ENCODE peak calls at places on chromosome 19, in ten cellular contexts. One of them, this sample, is unnamed.
A peak's percentile ranks its signal among the peaks of the same experiment; 100 is the strongest.

GRCh38 chr19:5545051-5545450 is 22.7 kb downstream of the TINCR start:
- DNase-seq in mucosa of gallbladder: no peak
- DNase-seq in neural progenitor cell: no peak
- DNase-seq in stimulated activated CD8-positive, alpha-beta memory T cell treated with anti-CD3 and anti-CD28 coated beads, Interleukin-7, amount 100 ng/mL, for 1 hour: no peak
- DNase-seq in anterior cingulate cortex: no peak
- DNase-seq in progenitor cell of endocrine pancreas: no peak
- DNase-seq in stromal cell of bone marrow: no peak
- DNase-seq in WTC11: no peak
- DNase-seq in NCI-H1694 treated with DMSO at 0.1 percent for 48 hours: no peak
- DNase-seq in NCI-H460: no peak
- DNase-seq in this sample: no peak

GRCh38 chr19:54335164-54335563 is 3.8 kb downstream of the LILRA4 start:
- DNase-seq in mucosa of gallbladder: no peak
- DNase-seq in stimulated activated CD8-positive, alpha-beta memory T cell treated with anti-CD3 and anti-CD28 coated beads, Interleukin-7, amount 100 ng/mL, for 1 hour: no peak
- DNase-seq in WTC11: no peak
- DNase-seq in anterior cingulate cortex: no peak
- DNase-seq in NCI-H460: no peak
- DNase-seq in NCI-H1694 treated with DMSO at 0.1 percent for 48 hours: no peak
- DNase-seq in progenitor cell of endocrine pancreas: no peak
- DNase-seq in neural progenitor cell: no peak
- DNase-seq in stromal cell of bone marrow: no peak
- DNase-seq in this sample: no peak

GRCh38 chr19:1168877-1169791 is 4.9 kb downstream of the SBNO2 start:
- DNase-seq in stromal cell of bone marrow: peak; percentile 47
- DNase-seq in stimulated activated CD8-positive, alpha-beta memory T cell treated with anti-CD3 and anti-CD28 coated beads, Interleukin-7, amount 100 ng/mL, for 1 hour: no peak
- DNase-seq in anterior cingulate cortex: peak; percentile 22
- DNase-seq in NCI-H1694 treated with DMSO at 0.1 percent for 48 hours: no peak
- DNase-seq in neural progenitor cell: no peak
- DNase-seq in mucosa of gallbladder: peak; percentile 65
- DNase-seq in progenitor cell of endocrine pancreas: no peak
- DNase-seq in NCI-H460: peak; percentile 79
- DNase-seq in WTC11: peak; percentile 25
- DNase-seq in this sample: no peak

GRCh38 chr19:47660435-47660832 is 51.5 kb downstream of the BICRA start:
- DNase-seq in mucosa of gallbladder: peak; percentile 61
- DNase-seq in stimulated activated CD8-positive, alpha-beta memory T cell treated with anti-CD3 and anti-CD28 coated beads, Interleukin-7, amount 100 ng/mL, for 1 hour: no peak
- DNase-seq in progenitor cell of endocrine pancreas: no peak
- DNase-seq in NCI-H1694 treated with DMSO at 0.1 percent for 48 hours: no peak
- DNase-seq in WTC11: no peak
- DNase-seq in neural progenitor cell: no peak
- DNase-seq in anterior cingulate cortex: no peak
- DNase-seq in stromal cell of bone marrow: no peak
- DNase-seq in NCI-H460: no peak
- DNase-seq in this sample: no peak

GRCh38 chr19:752652-753517 is 2.0 kb downstream of the MISP start:
- DNase-seq in stromal cell of bone marrow: peak; percentile 96
- DNase-seq in stimulated activated CD8-positive, alpha-beta memory T cell treated with anti-CD3 and anti-CD28 coated beads, Interleukin-7, amount 100 ng/mL, for 1 hour: no peak
- DNase-seq in neural progenitor cell: no peak
- DNase-seq in progenitor cell of endocrine pancreas: peak; percentile 43
- DNase-seq in WTC11: no peak
- DNase-seq in NCI-H1694 treated with DMSO at 0.1 percent for 48 hours: no peak
- DNase-seq in NCI-H460: peak; percentile 96
- DNase-seq in anterior cingulate cortex: no peak
- DNase-seq in mucosa of gallbladder: peak; percentile 77
- DNase-seq in this sample: no peak

GRCh38 chr19:848457-848921 is 3.6 kb upstream of the ELANE start:
- DNase-seq in neural progenitor cell: no peak
- DNase-seq in NCI-H460: no peak
- DNase-seq in stromal cell of bone marrow: no peak
- DNase-seq in WTC11: no peak
- DNase-seq in anterior cingulate cortex: no peak
- DNase-seq in stimulated activated CD8-positive, alpha-beta memory T cell treated with anti-CD3 and anti-CD28 coated beads, Interleukin-7, amount 100 ng/mL, for 1 hour: no peak
- DNase-seq in mucosa of gallbladder: no peak
- DNase-seq in progenitor cell of endocrine pancreas: no peak
- DNase-seq in NCI-H1694 treated with DMSO at 0.1 percent for 48 hours: no peak
- DNase-seq in this sample: peak; percentile 72

GRCh38 chr19:16327911-16328823 is 3.5 kb downstream of the KLF2 start:
- DNase-seq in stimulated activated CD8-positive, alpha-beta memory T cell treated with anti-CD3 and anti-CD28 coated beads, Interleukin-7, amount 100 ng/mL, for 1 hour: no peak
- DNase-seq in NCI-H1694 treated with DMSO at 0.1 percent for 48 hours: no peak
- DNase-seq in neural progenitor cell: no peak
- DNase-seq in progenitor cell of endocrine pancreas: no peak
- DNase-seq in stromal cell of bone marrow: peak; percentile 71
- DNase-seq in mucosa of gallbladder: peak; percentile 81
- DNase-seq in WTC11: no peak
- DNase-seq in anterior cingulate cortex: peak; percentile 49
- DNase-seq in NCI-H460: no peak
- DNase-seq in this sample: peak; percentile 87

GRCh38 chr19:14507704-14508246 is 10.4 kb downstream of the DNAJB1 start:
- DNase-seq in NCI-H460: peak; percentile 86
- DNase-seq in stimulated activated CD8-positive, alpha-beta memory T cell treated with anti-CD3 and anti-CD28 coated beads, Interleukin-7, amount 100 ng/mL, for 1 hour: no peak
- DNase-seq in NCI-H1694 treated with DMSO at 0.1 percent for 48 hours: no peak
- DNase-seq in WTC11: no peak
- DNase-seq in neural progenitor cell: no peak
- DNase-seq in progenitor cell of endocrine pancreas: no peak
- DNase-seq in stromal cell of bone marrow: no peak
- DNase-seq in anterior cingulate cortex: no peak
- DNase-seq in mucosa of gallbladder: no peak
- DNase-seq in this sample: no peak

GRCh38 chr19:45863335-45863839 is 440 bp upstream of the SYMPK start:
- DNase-seq in WTC11: no peak
- DNase-seq in stromal cell of bone marrow: no peak
- DNase-seq in stimulated activated CD8-positive, alpha-beta memory T cell treated with anti-CD3 and anti-CD28 coated beads, Interleukin-7, amount 100 ng/mL, for 1 hour: no peak
- DNase-seq in progenitor cell of endocrine pancreas: no peak
- DNase-seq in mucosa of gallbladder: no peak
- DNase-seq in neural progenitor cell: no peak
- DNase-seq in NCI-H1694 treated with DMSO at 0.1 percent for 48 hours: no peak
- DNase-seq in NCI-H460: no peak
- DNase-seq in anterior cingulate cortex: no peak
- DNase-seq in this sample: no peak

GRCh38 chr19:41427647-41428480 is 690 bp upstream of the B3GNT8 start:
- DNase-seq in stromal cell of bone marrow: no peak
- DNase-seq in mucosa of gallbladder: no peak
- DNase-seq in neural progenitor cell: peak; percentile 21
- DNase-seq in stimulated activated CD8-positive, alpha-beta memory T cell treated with anti-CD3 and anti-CD28 coated beads, Interleukin-7, amount 100 ng/mL, for 1 hour: no peak
- DNase-seq in NCI-H460: no peak
- DNase-seq in progenitor cell of endocrine pancreas: no peak
- DNase-seq in WTC11: peak; percentile 39
- DNase-seq in NCI-H1694 treated with DMSO at 0.1 percent for 48 hours: no peak
- DNase-seq in anterior cingulate cortex: peak; percentile 15
- DNase-seq in this sample: peak; percentile 58

GRCh38 chr19:43731854-43732253 is 16.0 kb downstream of the IRGC start:
- DNase-seq in WTC11: no peak
- DNase-seq in stimulated activated CD8-positive, alpha-beta memory T cell treated with anti-CD3 and anti-CD28 coated beads, Interleukin-7, amount 100 ng/mL, for 1 hour: no peak
- DNase-seq in progenitor cell of endocrine pancreas: no peak
- DNase-seq in stromal cell of bone marrow: no peak
- DNase-seq in anterior cingulate cortex: no peak
- DNase-seq in NCI-H460: no peak
- DNase-seq in neural progenitor cell: no peak
- DNase-seq in mucosa of gallbladder: no peak
- DNase-seq in NCI-H1694 treated with DMSO at 0.1 percent for 48 hours: no peak
- DNase-seq in this sample: no peak

GRCh38 chr19:30162718-30163117 is 209.5 kb upstream of the ZNF536 start:
- DNase-seq in progenitor cell of endocrine pancreas: no peak
- DNase-seq in anterior cingulate cortex: no peak
- DNase-seq in stromal cell of bone marrow: no peak
- DNase-seq in mucosa of gallbladder: no peak
- DNase-seq in neural progenitor cell: no peak
- DNase-seq in WTC11: no peak
- DNase-seq in NCI-H1694 treated with DMSO at 0.1 percent for 48 hours: no peak
- DNase-seq in stimulated activated CD8-positive, alpha-beta memory T cell treated with anti-CD3 and anti-CD28 coated beads, Interleukin-7, amount 100 ng/mL, for 1 hour: no peak
- DNase-seq in NCI-H460: no peak
- DNase-seq in this sample: no peak

GRCh38 chr19:15466851-15467733 is 2.7 kb upstream of the RASAL3 start:
- DNase-seq in NCI-H460: no peak
- DNase-seq in anterior cingulate cortex: no peak
- DNase-seq in neural progenitor cell: no peak
- DNase-seq in WTC11: no peak
- DNase-seq in mucosa of gallbladder: no peak
- DNase-seq in stromal cell of bone marrow: no peak
- DNase-seq in stimulated activated CD8-positive, alpha-beta memory T cell treated with anti-CD3 and anti-CD28 coated beads, Interleukin-7, amount 100 ng/mL, for 1 hour: peak; percentile 26
- DNase-seq in NCI-H1694 treated with DMSO at 0.1 percent for 48 hours: no peak
- DNase-seq in progenitor cell of endocrine pancreas: no peak
- DNase-seq in this sample: no peak

GRCh38 chr19:19480688-19481087 is 34.7 kb downstream of the TSSK6 start:
- DNase-seq in stromal cell of bone marrow: no peak
- DNase-seq in neural progenitor cell: no peak
- DNase-seq in mucosa of gallbladder: no peak
- DNase-seq in progenitor cell of endocrine pancreas: no peak
- DNase-seq in NCI-H1694 treated with DMSO at 0.1 percent for 48 hours: no peak
- DNase-seq in WTC11: no peak
- DNase-seq in stimulated activated CD8-positive, alpha-beta memory T cell treated with anti-CD3 and anti-CD28 coated beads, Interleukin-7, amount 100 ng/mL, for 1 hour: no peak
- DNase-seq in anterior cingulate cortex: no peak
- DNase-seq in NCI-H460: no peak
- DNase-seq in this sample: no peak

GRCh38 chr19:19119325-19120237 is 18.7 kb downstream of the TMEM161A start:
- DNase-seq in stromal cell of bone marrow: no peak
- DNase-seq in neural progenitor cell: no peak
- DNase-seq in stimulated activated CD8-positive, alpha-beta memory T cell treated with anti-CD3 and anti-CD28 coated beads, Interleukin-7, amount 100 ng/mL, for 1 hour: no peak
- DNase-seq in mucosa of gallbladder: no peak
- DNase-seq in anterior cingulate cortex: no peak
- DNase-seq in NCI-H460: no peak
- DNase-seq in NCI-H1694 treated with DMSO at 0.1 percent for 48 hours: no peak
- DNase-seq in progenitor cell of endocrine pancreas: no peak
- DNase-seq in WTC11: no peak
- DNase-seq in this sample: no peak

GRCh38 chr19:789473-790052 is 7.7 kb upstream of the PTBP1 start:
- DNase-seq in mucosa of gallbladder: no peak
- DNase-seq in stromal cell of bone marrow: no peak
- DNase-seq in neural progenitor cell: peak; percentile 55
- DNase-seq in WTC11: peak; percentile 66
- DNase-seq in NCI-H1694 treated with DMSO at 0.1 percent for 48 hours: no peak
- DNase-seq in progenitor cell of endocrine pancreas: no peak
- DNase-seq in anterior cingulate cortex: no peak
- DNase-seq in stimulated activated CD8-positive, alpha-beta memory T cell treated with anti-CD3 and anti-CD28 coated beads, Interleukin-7, amount 100 ng/mL, for 1 hour: no peak
- DNase-seq in NCI-H460: no peak
- DNase-seq in this sample: no peak

GRCh38 chr19:34124828-34125227 is 47.5 kb upstream of the LSM14A start:
- DNase-seq in neural progenitor cell: peak; percentile 46
- DNase-seq in progenitor cell of endocrine pancreas: no peak
- DNase-seq in stimulated activated CD8-positive, alpha-beta memory T cell treated with anti-CD3 and anti-CD28 coated beads, Interleukin-7, amount 100 ng/mL, for 1 hour: no peak
- DNase-seq in mucosa of gallbladder: no peak
- DNase-seq in anterior cingulate cortex: no peak
- DNase-seq in WTC11: no peak
- DNase-seq in stromal cell of bone marrow: no peak
- DNase-seq in NCI-H1694 treated with DMSO at 0.1 percent for 48 hours: no peak
- DNase-seq in NCI-H460: no peak
- DNase-seq in this sample: no peak

GRCh38 chr19:7342143-7342542 is 6.6 kb upstream of the ARHGEF18 start:
- DNase-seq in NCI-H1694 treated with DMSO at 0.1 percent for 48 hours: no peak
- DNase-seq in stromal cell of bone marrow: no peak
- DNase-seq in NCI-H460: no peak
- DNase-seq in WTC11: no peak
- DNase-seq in progenitor cell of endocrine pancreas: no peak
- DNase-seq in stimulated activated CD8-positive, alpha-beta memory T cell treated with anti-CD3 and anti-CD28 coated beads, Interleukin-7, amount 100 ng/mL, for 1 hour: no peak
- DNase-seq in neural progenitor cell: no peak
- DNase-seq in mucosa of gallbladder: no peak
- DNase-seq in anterior cingulate cortex: no peak
- DNase-seq in this sample: no peak

GRCh38 chr19:9353011-9353410 is 9.8 kb upstream of the ZNF177 start:
- DNase-seq in anterior cingulate cortex: no peak
- DNase-seq in NCI-H460: no peak
- DNase-seq in NCI-H1694 treated with DMSO at 0.1 percent for 48 hours: no peak
- DNase-seq in stimulated activated CD8-positive, alpha-beta memory T cell treated with anti-CD3 and anti-CD28 coated beads, Interleukin-7, amount 100 ng/mL, for 1 hour: no peak
- DNase-seq in mucosa of gallbladder: no peak
- DNase-seq in stromal cell of bone marrow: no peak
- DNase-seq in neural progenitor cell: no peak
- DNase-seq in WTC11: no peak
- DNase-seq in progenitor cell of endocrine pancreas: no peak
- DNase-seq in this sample: no peak

GRCh38 chr19:23823952-23824389 is 65.3 kb upstream of the ZNF681 start:
- DNase-seq in NCI-H460: no peak
- DNase-seq in NCI-H1694 treated with DMSO at 0.1 percent for 48 hours: peak; percentile 2
- DNase-seq in mucosa of gallbladder: no peak
- DNase-seq in progenitor cell of endocrine pancreas: no peak
- DNase-seq in neural progenitor cell: peak; percentile 9
- DNase-seq in stromal cell of bone marrow: no peak
- DNase-seq in stimulated activated CD8-positive, alpha-beta memory T cell treated with anti-CD3 and anti-CD28 coated beads, Interleukin-7, amount 100 ng/mL, for 1 hour: no peak
- DNase-seq in WTC11: peak; percentile 50
- DNase-seq in anterior cingulate cortex: no peak
- DNase-seq in this sample: no peak

GRCh38 chr19:30604657-30605056 is 232.5 kb downstream of the ZNF536 start:
- DNase-seq in NCI-H460: no peak
- DNase-seq in mucosa of gallbladder: no peak
- DNase-seq in WTC11: no peak
- DNase-seq in neural progenitor cell: no peak
- DNase-seq in stromal cell of bone marrow: no peak
- DNase-seq in NCI-H1694 treated with DMSO at 0.1 percent for 48 hours: no peak
- DNase-seq in anterior cingulate cortex: no peak
- DNase-seq in progenitor cell of endocrine pancreas: no peak
- DNase-seq in stimulated activated CD8-positive, alpha-beta memory T cell treated with anti-CD3 and anti-CD28 coated beads, Interleukin-7, amount 100 ng/mL, for 1 hour: no peak
- DNase-seq in this sample: no peak

GRCh38 chr19:4583961-4584669 is 24.6 kb upstream of the SEMA6B start:
- DNase-seq in neural progenitor cell: peak; percentile 78
- DNase-seq in stimulated activated CD8-positive, alpha-beta memory T cell treated with anti-CD3 and anti-CD28 coated beads, Interleukin-7, amount 100 ng/mL, for 1 hour: no peak
- DNase-seq in NCI-H460: no peak
- DNase-seq in WTC11: peak; percentile 72
- DNase-seq in stromal cell of bone marrow: no peak
- DNase-seq in mucosa of gallbladder: no peak
- DNase-seq in anterior cingulate cortex: peak; percentile 28
- DNase-seq in NCI-H1694 treated with DMSO at 0.1 percent for 48 hours: no peak
- DNase-seq in progenitor cell of endocrine pancreas: no peak
- DNase-seq in this sample: no peak

GRCh38 chr19:33062902-33063301 is 1.8 kb downstream of the RHPN2 start:
- DNase-seq in progenitor cell of endocrine pancreas: no peak
- DNase-seq in stromal cell of bone marrow: no peak
- DNase-seq in NCI-H1694 treated with DMSO at 0.1 percent for 48 hours: no peak
- DNase-seq in mucosa of gallbladder: no peak
- DNase-seq in stimulated activated CD8-positive, alpha-beta memory T cell treated with anti-CD3 and anti-CD28 coated beads, Interleukin-7, amount 100 ng/mL, for 1 hour: no peak
- DNase-seq in NCI-H460: no peak
- DNase-seq in neural progenitor cell: no peak
- DNase-seq in WTC11: no peak
- DNase-seq in anterior cingulate cortex: no peak
- DNase-seq in this sample: no peak

GRCh38 chr19:57056972-57057371 is 62.8 kb upstream of the USP29 start:
- DNase-seq in progenitor cell of endocrine pancreas: no peak
- DNase-seq in anterior cingulate cortex: no peak
- DNase-seq in stimulated activated CD8-positive, alpha-beta memory T cell treated with anti-CD3 and anti-CD28 coated beads, Interleukin-7, amount 100 ng/mL, for 1 hour: no peak
- DNase-seq in WTC11: no peak
- DNase-seq in mucosa of gallbladder: peak; percentile 10
- DNase-seq in NCI-H460: no peak
- DNase-seq in neural progenitor cell: no peak
- DNase-seq in NCI-H1694 treated with DMSO at 0.1 percent for 48 hours: no peak
- DNase-seq in stromal cell of bone marrow: no peak
- DNase-seq in this sample: peak; percentile 76

GRCh38 chr19:13914777-13915176 is 8.8 kb downstream of the CC2D1A start:
- DNase-seq in NCI-H460: no peak
- DNase-seq in WTC11: no peak
- DNase-seq in progenitor cell of endocrine pancreas: no peak
- DNase-seq in neural progenitor cell: no peak
- DNase-seq in stimulated activated CD8-positive, alpha-beta memory T cell treated with anti-CD3 and anti-CD28 coated beads, Interleukin-7, amount 100 ng/mL, for 1 hour: no peak
- DNase-seq in mucosa of gallbladder: no peak
- DNase-seq in NCI-H1694 treated with DMSO at 0.1 percent for 48 hours: no peak
- DNase-seq in anterior cingulate cortex: no peak
- DNase-seq in stromal cell of bone marrow: no peak
- DNase-seq in this sample: no peak

GRCh38 chr19:14416743-14417214 is 2.4 kb downstream of the DDX39A start:
- DNase-seq in stimulated activated CD8-positive, alpha-beta memory T cell treated with anti-CD3 and anti-CD28 coated beads, Interleukin-7, amount 100 ng/mL, for 1 hour: no peak
- DNase-seq in NCI-H460: no peak
- DNase-seq in neural progenitor cell: no peak
- DNase-seq in WTC11: no peak
- DNase-seq in progenitor cell of endocrine pancreas: no peak
- DNase-seq in anterior cingulate cortex: no peak
- DNase-seq in mucosa of gallbladder: no peak
- DNase-seq in NCI-H1694 treated with DMSO at 0.1 percent for 48 hours: no peak
- DNase-seq in stromal cell of bone marrow: no peak
- DNase-seq in this sample: no peak

GRCh38 chr19:33872445-33873320 is 76.0 kb downstream of the KCTD15 start:
- DNase-seq in NCI-H1694 treated with DMSO at 0.1 percent for 48 hours: no peak
- DNase-seq in anterior cingulate cortex: no peak
- DNase-seq in WTC11: no peak
- DNase-seq in stimulated activated CD8-positive, alpha-beta memory T cell treated with anti-CD3 and anti-CD28 coated beads, Interleukin-7, amount 100 ng/mL, for 1 hour: no peak
- DNase-seq in stromal cell of bone marrow: no peak
- DNase-seq in neural progenitor cell: no peak
- DNase-seq in NCI-H460: no peak
- DNase-seq in mucosa of gallbladder: no peak
- DNase-seq in progenitor cell of endocrine pancreas: no peak
- DNase-seq in this sample: no peak

GRCh38 chr19:33462112-33462726 is 59.4 kb downstream of the PEPD start:
- DNase-seq in neural progenitor cell: no peak
- DNase-seq in NCI-H460: no peak
- DNase-seq in WTC11: no peak
- DNase-seq in NCI-H1694 treated with DMSO at 0.1 percent for 48 hours: peak; percentile 35
- DNase-seq in progenitor cell of endocrine pancreas: no peak
- DNase-seq in stimulated activated CD8-positive, alpha-beta memory T cell treated with anti-CD3 and anti-CD28 coated beads, Interleukin-7, amount 100 ng/mL, for 1 hour: no peak
- DNase-seq in mucosa of gallbladder: no peak
- DNase-seq in anterior cingulate cortex: no peak
- DNase-seq in stromal cell of bone marrow: no peak
- DNase-seq in this sample: no peak

This sample was measured in Right ventricle myocardium superior.